ENCODE peak calls at places on chromosomes 6 and 20, in five cellular contexts. T is Calu3, U is GM12864, A is dorsolateral prefrontal cortex, X is colonic mucosa. E is an unnamed sample.

GRCh38 chr6:142313284-142313683 is 11.5 kb downstream of the ADGRG6 start:
- DNase-seq in T (no peak), U (no peak), A (no peak), X (no peak), E (peak; percentile 15)

GRCh38 chr20:20463933-20464374 is 96.0 kb downstream of the INSM1 start:
- DNase-seq in T (no peak), U (peak; percentile 42), A (peak; percentile 68), X (no peak), E (no peak)

GRCh38 chr6:13194852-13195251 is 133.5 kb downstream of the TBC1D7 start:
- DNase-seq in T (peak; percentile 43), U (peak; percentile 24), A (peak; percentile 51), X (peak; percentile 32), E (peak; percentile 39)

GRCh38 chr6:124339610-124340339 is 536.1 kb downstream of the NKAIN2 start:
- DNase-seq in T (no peak), U (no peak), A (no peak), X (no peak), E (no peak)

GRCh38 chr6:151082079-151082478 is 157.7 kb upstream of the AKAP12 start:
- DNase-seq in T (no peak), U (no peak), A (no peak), X (no peak), E (no peak)

GRCh38 chr6:35967059-35967769 is 46.3 kb upstream of the SRPK1 start:
- DNase-seq in T (peak; percentile 20), U (no peak), A (no peak), X (no peak), E (no peak)

GRCh38 chr6:80872194-80872950 is 765.9 kb downstream of the BCKDHB start:
- DNase-seq in T (no peak), U (no peak), A (no peak), X (no peak), E (no peak)

GRCh38 chr6:36244641-36245280 is 25.1 kb upstream of the PNPLA1 start:
- DNase-seq in T (no peak), U (no peak), A (no peak), X (no peak), E (no peak)

GRCh38 chr6:37302086-37302686 is 44.2 kb upstream of the TMEM217 start:
- DNase-seq in T (no peak), U (no peak), A (no peak), X (no peak), E (no peak)

GRCh38 chr6:50791900-50792508 is 26.7 kb upstream of the TFAP2B start:
- DNase-seq in T (peak; percentile 29), U (no peak), A (no peak), X (no peak), E (no peak)

GRCh38 chr6:167426620-167427019 is 101.7 kb downstream of the TTLL2 start:
- DNase-seq in T (no peak), U (no peak), A (no peak), X (no peak), E (no peak)

GRCh38 chr6:65289491-65289890 is 417.5 kb downstream of the EYS start:
- DNase-seq in T (no peak), U (no peak), A (no peak), X (no peak), E (no peak)

GRCh38 chr6:143443096-143443495 is 7.4 kb downstream of the ADAT2 start:
- DNase-seq in T (no peak), U (no peak), A (no peak), X (no peak), E (no peak)

GRCh38 chr6:142693446-142693845 is 251.5 kb downstream of the HIVEP2 start:
- DNase-seq in T (no peak), U (no peak), A (no peak), X (no peak), E (peak; percentile 56)

GRCh38 chr20:56664791-56665190 is 35.7 kb downstream of the TFAP2C start:
- DNase-seq in T (no peak), U (no peak), A (no peak), X (no peak), E (no peak)

GRCh38 chr6:14953806-14954205 is 292.1 kb upstream of the JARID2 start:
- DNase-seq in T (no peak), U (no peak), A (no peak), X (no peak), E (no peak)

GRCh38 chr6:137016366-137016765 is 28.4 kb downstream of the IL20RA start:
- DNase-seq in T (no peak), U (no peak), A (no peak), X (no peak), E (no peak)

GRCh38 chr6:111367393-111368088 is 115.5 kb downstream of the REV3L start:
- DNase-seq in T (no peak), U (peak; percentile 7), A (no peak), X (no peak), E (no peak)

GRCh38 chr20:3340443-3340842 is 67.0 kb downstream of the DNAAF9 start:
- DNase-seq in T (no peak), U (no peak), A (no peak), X (peak; percentile 24), E (peak; percentile 42)

GRCh38 chr6:32070814-32071466 is 32.7 kb downstream of the CYP21A2 start:
- DNase-seq in T (no peak), U (no peak), A (no peak), X (no peak), E (no peak)

GRCh38 chr6:32069878-32070515 is 31.8 kb downstream of the CYP21A2 start:
- DNase-seq in T (no peak), U (no peak), A (no peak), X (no peak), E (no peak)

GRCh38 chr6:32068867-32069266 is 30.7 kb downstream of the CYP21A2 start:
- DNase-seq in T (no peak), U (no peak), A (no peak), X (no peak), E (no peak)

GRCh38 chr6:32073066-32073465 is 34.9 kb downstream of the CYP21A2 start:
- DNase-seq in T (no peak), U (no peak), A (no peak), X (no peak), E (no peak)

GRCh38 chr6:32069460-32069859 is 31.2 kb downstream of the CYP21A2 start:
- DNase-seq in T (no peak), U (no peak), A (no peak), X (no peak), E (no peak)
- TF ChIP-seq CTCF in T (no peak), U (no peak), A (no peak), X (no peak), E (no peak)

GRCh38 chr20:50165687-50166554 is 12.4 kb upstream of the PEDS1 start:
- DNase-seq in T (peak; percentile 99), U (peak; percentile 78), A (peak; percentile 87), X (peak; percentile 98), E (peak; percentile 99)

GRCh38 chr20:50170549-50171220 is 17.2 kb upstream of the PEDS1 start:
- DNase-seq in T (no peak), U (no peak), A (no peak), X (no peak), E (no peak)

GRCh38 chr20:50174456-50174855 is 16.2 kb upstream of the CEBPB start:
- DNase-seq in T (no peak), U (no peak), A (no peak), X (no peak), E (no peak)

GRCh38 chr20:50172347-50173013 is 18.1 kb upstream of the CEBPB start:
- DNase-seq in T (peak; percentile 90), U (no peak), A (peak; percentile 55), X (peak; percentile 85), E (no peak)

DNA sequence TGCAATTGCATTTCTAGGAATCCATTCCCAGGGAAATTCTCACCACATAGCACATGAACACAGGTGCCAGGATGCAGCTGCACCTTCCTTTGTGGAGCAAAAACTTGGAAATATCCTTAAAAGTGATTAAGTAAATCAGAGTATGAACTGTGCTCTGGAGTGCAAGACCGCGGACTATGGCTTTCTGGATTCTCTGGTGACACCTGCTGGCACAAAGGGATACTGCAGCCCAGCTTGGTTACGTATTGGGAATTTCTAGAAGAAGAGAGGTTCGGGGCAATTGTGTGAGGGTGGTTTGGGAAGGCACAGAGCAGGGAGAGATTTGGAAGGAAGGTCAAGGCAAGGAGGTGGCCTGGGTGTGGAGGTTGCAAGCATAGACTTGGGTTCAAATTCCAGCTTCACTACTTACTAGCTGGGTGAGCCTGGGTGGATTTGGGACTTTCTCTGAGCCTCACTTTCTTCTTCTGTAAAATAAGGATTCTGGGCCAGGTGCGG is 15.9 kb upstream of the PEDS1 start:
- DNase-seq in T (peak; percentile 91), U (peak; percentile 40), A (peak; percentile 85), X (peak; percentile 91), E (peak; percentile 50)
- TF ChIP-seq CTCF in T (peak; percentile 99), U (peak; percentile 91), A (peak; percentile 98), X (peak; percentile 90), E (peak; percentile 98)

DNA sequence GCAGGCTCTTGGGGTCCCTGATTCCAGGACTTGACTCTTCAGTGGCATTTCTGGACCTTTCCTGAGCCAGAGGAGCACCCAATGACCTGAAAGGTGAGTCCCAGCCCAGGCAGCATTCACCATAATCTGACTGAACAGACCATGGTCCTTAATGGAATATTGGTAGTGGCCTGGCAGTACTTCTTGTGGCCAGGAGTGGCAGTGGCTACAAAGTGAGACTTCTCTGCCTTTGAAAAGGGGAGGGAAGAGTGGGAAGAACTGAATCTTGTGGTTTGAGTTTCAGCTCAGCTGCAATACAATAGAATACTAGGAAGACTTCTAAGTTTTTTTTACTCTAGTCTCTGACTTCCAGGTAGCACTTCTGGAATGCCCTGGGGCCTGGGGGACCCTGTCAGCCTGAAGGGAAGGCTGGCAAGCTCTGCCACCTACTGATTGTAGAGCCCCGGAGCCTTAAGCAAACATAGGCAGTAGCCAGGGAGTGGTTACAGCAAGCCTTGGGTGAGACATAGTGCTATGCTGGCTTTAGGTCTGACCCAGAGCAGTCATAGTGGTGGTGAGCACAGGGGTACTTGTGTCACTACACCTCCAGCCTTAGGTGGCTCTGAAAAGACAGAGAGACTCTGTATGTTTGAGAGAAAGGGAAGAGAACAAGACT is 674.2 kb upstream of the MANEA start:
- DNase-seq in T (no peak), U (no peak), A (no peak), X (no peak), E (no peak)
- TF ChIP-seq CTCF in T (no peak), U (no peak), A (no peak), X (no peak), E (no peak)

GRCh38 chr6:31729515-31729978 is 448 bp upstream of the DDAH2 start:
- DNase-seq in T (peak; percentile 98), U (no peak), A (peak; percentile 77), X (peak; percentile 97), E (peak; percentile 75)
- TF ChIP-seq CTCF in T (no peak), U (no peak), A (no peak), X (peak; percentile 46), E (no peak)

DNA sequence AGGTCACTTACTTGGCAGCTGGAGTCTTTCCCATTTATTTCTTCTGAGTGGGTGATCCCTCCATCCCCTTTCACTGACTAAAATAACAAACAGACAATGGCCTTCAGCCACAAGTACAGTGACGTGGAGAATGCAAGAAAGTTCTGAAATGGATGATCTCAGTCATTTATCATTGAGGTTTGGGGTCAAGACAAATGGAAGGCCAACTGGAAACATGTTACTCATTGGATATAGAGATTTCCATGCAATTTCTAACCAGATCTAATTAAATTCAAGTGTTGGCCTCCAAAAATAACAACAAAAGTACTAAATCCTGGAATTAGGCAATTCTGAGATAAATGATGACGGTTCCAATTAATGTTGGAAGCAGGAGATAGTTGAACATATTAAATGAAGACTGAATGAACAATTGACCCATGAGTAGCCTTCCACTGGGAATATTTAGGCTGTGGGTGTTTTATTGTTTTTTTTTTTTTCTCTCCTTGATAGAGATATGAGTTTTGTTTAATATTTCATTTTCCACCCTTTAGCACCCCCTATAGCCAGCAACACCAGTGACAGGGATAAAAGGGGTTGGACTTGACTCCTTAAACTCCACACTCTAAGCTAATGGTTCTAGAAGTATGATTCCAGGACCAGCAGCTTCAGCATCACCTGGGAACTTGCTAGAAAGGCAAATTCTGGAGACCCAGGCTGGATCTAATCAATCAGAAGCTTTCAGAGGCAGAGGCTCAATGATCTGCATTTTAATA is 112.8 kb downstream of the BCAS1 start:
- DNase-seq in T (no peak), U (no peak), A (no peak), X (no peak), E (no peak)
- TF ChIP-seq CTCF in T (peak; percentile 18), U (peak; percentile 3), A (no peak), X (no peak), E (peak; percentile 19)

GRCh38 chr6:121615493-121615892 is 180.0 kb downstream of the GJA1 start:
- DNase-seq in T (peak; percentile 18), U (no peak), A (no peak), X (no peak), E (no peak)
- TF ChIP-seq CTCF in T (peak; percentile 27), U (peak; percentile 9), A (no peak), X (no peak), E (no peak)